ENCODE peak calls at places on chromosomes 1 and 21, in five cellular contexts. One of them, this sample, is unnamed.
A peak's percentile ranks its signal among the peaks of the same experiment; 100 is the strongest.

GRCh38 chr1:160247053-160247452 is 15.3 kb downstream of the DCAF8 start:
- DNase-seq in fibroblast of lung: no peak
- DNase-seq in kidney: no peak
- DNase-seq in GM23248: no peak
- DNase-seq in mesendoderm: no peak
- DNase-seq in this sample: no peak

GRCh38 chr1:117527566-117528102 is 78.2 kb upstream of the TENT5C start:
- DNase-seq in fibroblast of lung: peak; percentile 64
- DNase-seq in kidney: no peak
- DNase-seq in GM23248: peak; percentile 61
- DNase-seq in mesendoderm: no peak
- DNase-seq in this sample: no peak

GRCh38 chr1:235063068-235063765 is 65.4 kb downstream of the TOMM20 start:
- DNase-seq in fibroblast of lung: no peak
- DNase-seq in kidney: peak; percentile 51
- DNase-seq in GM23248: no peak
- DNase-seq in mesendoderm: no peak
- DNase-seq in this sample: no peak

GRCh38 chr1:117572546-117572945 is 33.3 kb upstream of the TENT5C start:
- DNase-seq in fibroblast of lung: no peak
- DNase-seq in kidney: no peak
- DNase-seq in GM23248: no peak
- DNase-seq in mesendoderm: no peak
- DNase-seq in this sample: no peak

GRCh38 chr1:154431586-154432373 is 26.6 kb downstream of the IL6R start:
- DNase-seq in fibroblast of lung: peak; percentile 99
- DNase-seq in kidney: no peak
- DNase-seq in GM23248: peak; percentile 99
- DNase-seq in mesendoderm: no peak
- DNase-seq in this sample: no peak

GRCh38 chr1:63645301-63645700 is 52.1 kb downstream of the PGM1 start:
- DNase-seq in fibroblast of lung: peak; percentile 33
- DNase-seq in kidney: no peak
- DNase-seq in GM23248: no peak
- DNase-seq in mesendoderm: no peak
- DNase-seq in this sample: no peak

GRCh38 chr1:103239034-103239433 is 130.7 kb upstream of the COL11A1 start:
- DNase-seq in fibroblast of lung: no peak
- DNase-seq in kidney: no peak
- DNase-seq in GM23248: no peak
- DNase-seq in mesendoderm: no peak
- DNase-seq in this sample: no peak

GRCh38 chr1:59973719-59974118 is 47.1 kb upstream of the CYP2J2 start:
- DNase-seq in fibroblast of lung: no peak
- DNase-seq in kidney: no peak
- DNase-seq in GM23248: no peak
- DNase-seq in mesendoderm: no peak
- DNase-seq in this sample: no peak

GRCh38 chr1:6927626-6928025 is 142.4 kb downstream of the CAMTA1 start:
- DNase-seq in fibroblast of lung: no peak
- DNase-seq in kidney: no peak
- DNase-seq in GM23248: no peak
- DNase-seq in mesendoderm: no peak
- DNase-seq in this sample: no peak

GRCh38 chr1:88175631-88176226 is 508.3 kb upstream of the PKN2 start:
- DNase-seq in fibroblast of lung: peak; percentile 82
- DNase-seq in kidney: no peak
- DNase-seq in GM23248: no peak
- DNase-seq in mesendoderm: no peak
- DNase-seq in this sample: no peak

GRCh38 chr1:189211742-189212141 is 1265.9 kb downstream of the BRINP3 start:
- DNase-seq in fibroblast of lung: peak; percentile 68
- DNase-seq in kidney: no peak
- DNase-seq in GM23248: peak; percentile 1
- DNase-seq in mesendoderm: peak; percentile 64
- DNase-seq in this sample: no peak

GRCh38 chr1:228352677-228353481 is 53.8 kb downstream of the TRIM11 start:
- DNase-seq in fibroblast of lung: no peak
- DNase-seq in kidney: peak; percentile 54
- DNase-seq in GM23248: no peak
- DNase-seq in mesendoderm: no peak
- DNase-seq in this sample: no peak

GRCh38 chr1:153490272-153491051 is 30.0 kb upstream of the S100A7 start:
- DNase-seq in fibroblast of lung: peak; percentile 96
- DNase-seq in kidney: no peak
- DNase-seq in GM23248: peak; percentile 98
- DNase-seq in mesendoderm: no peak
- DNase-seq in this sample: no peak

GRCh38 chr1:193094112-193094511 is 11.1 kb downstream of the GLRX2 start:
- DNase-seq in fibroblast of lung: no peak
- DNase-seq in kidney: no peak
- DNase-seq in GM23248: no peak
- DNase-seq in mesendoderm: no peak
- DNase-seq in this sample: no peak

GRCh38 chr1:156372265-156372586 is 3.2 kb downstream of the RHBG start:
- DNase-seq in fibroblast of lung: no peak
- DNase-seq in kidney: no peak
- DNase-seq in GM23248: no peak
- DNase-seq in mesendoderm: no peak
- DNase-seq in this sample: no peak

GRCh38 chr1:196401454-196401838 is 206.8 kb downstream of the KCNT2 start:
- DNase-seq in fibroblast of lung: no peak
- DNase-seq in kidney: no peak
- DNase-seq in GM23248: no peak
- DNase-seq in mesendoderm: no peak
- DNase-seq in this sample: no peak

GRCh38 chr21:46062471-46063211 is 35.3 kb upstream of the COL6A2 start:
- DNase-seq in fibroblast of lung: no peak
- DNase-seq in kidney: peak; percentile 22
- DNase-seq in GM23248: peak; percentile 43
- DNase-seq in mesendoderm: no peak
- DNase-seq in this sample: no peak

GRCh38 chr1:14103878-14104430 is 404.0 kb downstream of the PRDM2 start:
- DNase-seq in fibroblast of lung: no peak
- DNase-seq in kidney: no peak
- DNase-seq in GM23248: no peak
- DNase-seq in mesendoderm: no peak
- DNase-seq in this sample: no peak

GRCh38 chr1:15384301-15384901 is 25.3 kb upstream of the EFHD2 start:
- DNase-seq in fibroblast of lung: peak; percentile 57
- DNase-seq in kidney: no peak
- DNase-seq in GM23248: no peak
- DNase-seq in mesendoderm: peak; percentile 64
- DNase-seq in this sample: peak; percentile 73

GRCh38 chr1:106998431-106999002 is 58.0 kb upstream of the PRMT6 start:
- DNase-seq in fibroblast of lung: no peak
- DNase-seq in kidney: no peak
- DNase-seq in GM23248: no peak
- DNase-seq in mesendoderm: no peak
- DNase-seq in this sample: no peak

GRCh38 chr21:19792004-19792403 is 1206.2 kb upstream of the NCAM2 start:
- DNase-seq in fibroblast of lung: no peak
- DNase-seq in kidney: no peak
- DNase-seq in GM23248: no peak
- DNase-seq in mesendoderm: no peak
- DNase-seq in this sample: no peak

GRCh38 chr1:227945891-227946623 is 1.7 kb downstream of the WNT9A start:
- DNase-seq in fibroblast of lung: peak; percentile 71
- DNase-seq in kidney: peak; percentile 94
- DNase-seq in GM23248: peak; percentile 92
- DNase-seq in mesendoderm: peak; percentile 31
- DNase-seq in this sample: no peak

GRCh38 chr1:50438945-50439344 is 15.7 kb upstream of the DMRTA2 start:
- DNase-seq in fibroblast of lung: no peak
- DNase-seq in kidney: no peak
- DNase-seq in GM23248: peak; percentile 48
- DNase-seq in mesendoderm: peak; percentile 34
- DNase-seq in this sample: no peak

GRCh38 chr21:45318556-45319341 is 31.1 kb upstream of the POFUT2 start:
- DNase-seq in fibroblast of lung: peak; percentile 52
- DNase-seq in kidney: peak; percentile 96
- DNase-seq in GM23248: no peak
- DNase-seq in mesendoderm: no peak
- DNase-seq in this sample: no peak

GRCh38 chr1:235052067-235053008 is 76.3 kb downstream of the TOMM20 start:
- DNase-seq in fibroblast of lung: no peak
- DNase-seq in kidney: peak; percentile 38
- DNase-seq in GM23248: peak; percentile 48
- DNase-seq in mesendoderm: no peak
- DNase-seq in this sample: no peak

GRCh38 chr1:93965888-93966287 is 56.7 kb upstream of the GCLM start:
- DNase-seq in fibroblast of lung: no peak
- DNase-seq in kidney: no peak
- DNase-seq in GM23248: peak; percentile 24
- DNase-seq in mesendoderm: no peak
- DNase-seq in this sample: no peak

GRCh38 chr1:210294991-210295773 is 33.5 kb upstream of the HHAT start:
- DNase-seq in fibroblast of lung: peak; percentile 63
- DNase-seq in kidney: peak; percentile 78
- DNase-seq in GM23248: peak; percentile 81
- DNase-seq in mesendoderm: peak; percentile 95
- DNase-seq in this sample: peak; percentile 79

GRCh38 chr1:182777386-182777785 is 12.2 kb upstream of the NPL start:
- DNase-seq in fibroblast of lung: no peak
- DNase-seq in kidney: no peak
- DNase-seq in GM23248: no peak
- DNase-seq in mesendoderm: no peak
- DNase-seq in this sample: no peak

GRCh38 chr1:31051611-31052010 is 13.9 kb downstream of the PUM1 start:
- DNase-seq in fibroblast of lung: no peak
- DNase-seq in kidney: no peak
- DNase-seq in GM23248: no peak
- DNase-seq in mesendoderm: no peak
- DNase-seq in this sample: no peak

GRCh38 chr1:145889722-145890121 is 4.1 kb upstream of the ANKRD35 start:
- DNase-seq in fibroblast of lung: no peak
- DNase-seq in kidney: no peak
- DNase-seq in GM23248: no peak
- DNase-seq in mesendoderm: no peak
- DNase-seq in this sample: no peak

GRCh38 chr1:152107289-152107983 is 7.8 kb downstream of the TCHH start:
- DNase-seq in fibroblast of lung: no peak
- DNase-seq in kidney: peak; percentile 45
- DNase-seq in GM23248: peak; percentile 62
- DNase-seq in mesendoderm: peak; percentile 66
- DNase-seq in this sample: peak; percentile 13

GRCh38 chr1:18528616-18529015 is 47.9 kb downstream of the KLHDC7A start:
- DNase-seq in fibroblast of lung: no peak
- DNase-seq in kidney: no peak
- DNase-seq in GM23248: no peak
- DNase-seq in mesendoderm: no peak
- DNase-seq in this sample: no peak

GRCh38 chr1:215845224-215845902 is 278.3 kb downstream of the KCTD3 start:
- DNase-seq in fibroblast of lung: peak; percentile 91
- DNase-seq in kidney: no peak
- DNase-seq in GM23248: peak; percentile 92
- DNase-seq in mesendoderm: peak; percentile 33
- DNase-seq in this sample: no peak

DNA sequence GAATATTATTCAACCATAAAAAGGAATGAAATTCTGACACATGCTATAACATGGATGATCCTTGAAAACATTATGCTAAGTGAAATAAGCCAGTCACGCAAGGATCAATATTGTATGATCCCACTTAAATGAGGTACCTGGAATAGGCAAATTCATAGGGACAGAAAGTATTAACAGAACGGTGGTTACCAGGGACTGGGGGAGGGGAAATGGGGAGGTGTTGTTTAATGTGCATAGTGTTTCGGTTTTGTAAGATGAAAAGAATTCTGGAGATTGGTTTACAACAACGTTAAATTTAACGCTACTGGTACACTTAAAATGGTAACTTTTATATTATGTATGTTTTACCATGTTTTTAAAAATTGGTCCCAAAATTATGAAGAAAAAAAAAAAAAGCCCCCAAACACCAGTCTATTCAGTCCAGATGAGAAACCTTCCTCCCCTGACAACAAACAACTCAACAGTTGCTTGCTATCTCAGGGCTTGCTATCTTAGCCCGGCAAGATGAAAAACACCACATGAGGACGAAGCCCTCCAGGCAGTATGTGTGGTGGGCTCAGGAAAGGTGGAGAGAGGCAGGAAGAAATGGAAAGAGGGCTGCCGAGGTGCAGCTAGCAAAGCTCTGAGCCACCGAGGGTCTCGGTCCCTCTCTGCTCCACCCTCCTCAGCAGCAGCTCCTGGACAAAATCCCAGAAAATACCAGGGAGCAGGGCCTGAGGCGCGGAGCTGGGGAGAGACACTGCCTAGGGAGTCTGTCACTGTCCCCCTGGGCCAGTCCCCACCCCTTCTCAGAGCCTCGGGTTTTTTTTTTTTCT is 8.5 kb downstream of the NUAK2 start:
- DNase-seq in fibroblast of lung: no peak
- DNase-seq in kidney: no peak
- DNase-seq in GM23248: no peak
- DNase-seq in mesendoderm: peak; percentile 56
- DNase-seq in this sample: no peak
- H3K9ac ChIP-seq in fibroblast of lung: peak overlapping the region; percentile 20
- H3K9ac ChIP-seq in kidney: no peak overlapping the region
- H3K9ac ChIP-seq in GM23248: no peak overlapping the region
- H3K9ac ChIP-seq in mesendoderm: peak overlapping the region; percentile 65
- H3K9ac ChIP-seq in this sample: peak overlapping the region; percentile 77

GRCh38 chr1:226711976-226712778 is 26.9 kb downstream of the ITPKB start:
- DNase-seq in fibroblast of lung: no peak
- DNase-seq in kidney: no peak
- DNase-seq in GM23248: no peak
- DNase-seq in mesendoderm: no peak
- DNase-seq in this sample: no peak
- H3K9ac ChIP-seq in fibroblast of lung: no peak overlapping the region
- H3K9ac ChIP-seq in kidney: no peak overlapping the region
- H3K9ac ChIP-seq in GM23248: no peak overlapping the region
- H3K9ac ChIP-seq in mesendoderm: no peak overlapping the region
- H3K9ac ChIP-seq in this sample: no peak overlapping the region

GRCh38 chr1:66294692-66295384 is 239.1 kb upstream of the SGIP1 start:
- DNase-seq in fibroblast of lung: peak; percentile 78
- DNase-seq in kidney: no peak
- DNase-seq in GM23248: peak; percentile 90
- DNase-seq in mesendoderm: no peak
- DNase-seq in this sample: no peak
- H3K9ac ChIP-seq in fibroblast of lung: no peak overlapping the region
- H3K9ac ChIP-seq in kidney: no peak overlapping the region
- H3K9ac ChIP-seq in GM23248: peak overlapping the region; percentile 57
- H3K9ac ChIP-seq in mesendoderm: no peak overlapping the region
- H3K9ac ChIP-seq in this sample: no peak overlapping the region

GRCh38 chr1:241250465-241250864 is 106.5 kb downstream of the RGS7 start:
- DNase-seq in fibroblast of lung: no peak
- DNase-seq in kidney: no peak
- DNase-seq in GM23248: no peak
- DNase-seq in mesendoderm: no peak
- DNase-seq in this sample: no peak

DNA sequence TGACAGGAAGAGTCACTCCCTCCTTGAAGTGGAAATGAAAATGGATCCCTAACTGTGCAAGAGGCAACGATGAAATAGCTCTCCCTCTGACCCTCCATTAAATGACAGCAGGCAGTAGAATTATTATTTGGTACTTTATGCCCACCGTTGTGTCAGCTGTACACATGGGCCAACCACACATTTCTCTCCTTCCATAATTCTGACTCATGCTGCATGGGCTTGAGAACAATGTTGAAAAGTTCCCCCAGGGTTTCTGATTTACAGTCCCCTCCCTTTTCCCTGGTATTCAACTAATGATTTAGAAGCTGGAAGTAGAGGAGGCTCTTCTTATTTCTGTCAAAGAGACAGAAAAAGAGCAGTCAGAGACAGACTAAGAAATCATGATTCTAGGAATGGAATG is 103.5 kb downstream of the RGS7 start:
- DNase-seq in fibroblast of lung: peak; percentile 12
- DNase-seq in kidney: no peak
- DNase-seq in GM23248: no peak
- DNase-seq in mesendoderm: no peak
- DNase-seq in this sample: no peak
- H3K9ac ChIP-seq in fibroblast of lung: no peak overlapping the region
- H3K9ac ChIP-seq in kidney: no peak overlapping the region
- H3K9ac ChIP-seq in GM23248: no peak overlapping the region
- H3K9ac ChIP-seq in mesendoderm: no peak overlapping the region
- H3K9ac ChIP-seq in this sample: no peak overlapping the region

This sample was measured in NT2/D1.